ENCODE peak calls at places on chromosomes 4 and X, in ten cellular contexts. One of them, this sample, is unnamed.
A peak's percentile ranks its signal among the peaks of the same experiment; 100 is the strongest.

GRCh38 chr4:60344908-60345307 is 855.2 kb upstream of the ADGRL3 start:
- DNase-seq in GM23248: no peak
- DNase-seq in hepatocyte: no peak
- DNase-seq in Karpas-422: no peak
- DNase-seq in OCI-LY7: no peak
- DNase-seq in PC-9: no peak
- DNase-seq in PC-3: peak; percentile 39
- DNase-seq in GM23338: no peak
- DNase-seq in HCT116: no peak
- DNase-seq in MM.1S: no peak
- DNase-seq in this sample: no peak

GRCh38 chr4:110926841-110927400 is 304.0 kb upstream of the PITX2 start:
- DNase-seq in hepatocyte: no peak
- DNase-seq in GM23338: no peak
- DNase-seq in MM.1S: no peak
- DNase-seq in OCI-LY7: no peak
- DNase-seq in HCT116: no peak
- DNase-seq in GM23248: peak; percentile 2
- DNase-seq in PC-9: no peak
- DNase-seq in PC-3: no peak
- DNase-seq in Karpas-422: no peak
- DNase-seq in this sample: no peak

GRCh38 chr4:113469023-113469390 is 292.5 kb downstream of the CAMK2D start:
- DNase-seq in GM23248: peak; percentile 45
- DNase-seq in OCI-LY7: no peak
- DNase-seq in hepatocyte: no peak
- DNase-seq in Karpas-422: no peak
- DNase-seq in PC-9: no peak
- DNase-seq in HCT116: no peak
- DNase-seq in PC-3: no peak
- DNase-seq in MM.1S: no peak
- DNase-seq in GM23338: no peak
- DNase-seq in this sample: no peak

GRCh38 chr4:139815646-139816601 is 150.3 kb downstream of the MGST2 start:
- DNase-seq in PC-3: peak; percentile 56
- DNase-seq in OCI-LY7: no peak
- DNase-seq in HCT116: no peak
- DNase-seq in MM.1S: no peak
- DNase-seq in Karpas-422: no peak
- DNase-seq in GM23338: peak; percentile 80
- DNase-seq in hepatocyte: peak; percentile 36
- DNase-seq in GM23248: peak; percentile 94
- DNase-seq in PC-9: no peak
- DNase-seq in this sample: no peak

GRCh38 chr4:24091632-24092240 is 201.9 kb upstream of the PPARGC1A start:
- DNase-seq in PC-3: no peak
- DNase-seq in MM.1S: no peak
- DNase-seq in HCT116: no peak
- DNase-seq in GM23248: no peak
- DNase-seq in OCI-LY7: no peak
- DNase-seq in PC-9: no peak
- DNase-seq in hepatocyte: no peak
- DNase-seq in Karpas-422: no peak
- DNase-seq in GM23338: no peak
- DNase-seq in this sample: no peak

GRCh38 chr4:10030946-10031662 is 9.8 kb upstream of the SLC2A9 start:
- DNase-seq in GM23338: no peak
- DNase-seq in GM23248: no peak
- DNase-seq in PC-3: no peak
- DNase-seq in HCT116: no peak
- DNase-seq in Karpas-422: no peak
- DNase-seq in OCI-LY7: no peak
- DNase-seq in PC-9: no peak
- DNase-seq in hepatocyte: no peak
- DNase-seq in MM.1S: no peak
- DNase-seq in this sample: no peak

GRCh38 chr4:46432923-46433322 is 43.0 kb upstream of the GABRA2 start:
- DNase-seq in GM23248: peak; percentile 28
- DNase-seq in HCT116: no peak
- DNase-seq in GM23338: no peak
- DNase-seq in OCI-LY7: no peak
- DNase-seq in PC-9: no peak
- DNase-seq in Karpas-422: no peak
- DNase-seq in PC-3: peak; percentile 16
- DNase-seq in hepatocyte: no peak
- DNase-seq in MM.1S: no peak
- DNase-seq in this sample: no peak

GRCh38 chrX:20212486-20213089 is 54.1 kb downstream of the RPS6KA3 start:
- DNase-seq in PC-3: no peak
- DNase-seq in GM23248: no peak
- DNase-seq in OCI-LY7: no peak
- DNase-seq in Karpas-422: no peak
- DNase-seq in MM.1S: no peak
- DNase-seq in hepatocyte: no peak
- DNase-seq in HCT116: no peak
- DNase-seq in GM23338: no peak
- DNase-seq in PC-9: no peak
- DNase-seq in this sample: no peak

GRCh38 chr4:183300070-183300469 is 20.0 kb downstream of the CLDN22 start:
- DNase-seq in HCT116: no peak
- DNase-seq in Karpas-422: no peak
- DNase-seq in MM.1S: no peak
- DNase-seq in PC-3: no peak
- DNase-seq in GM23338: peak; percentile 37
- DNase-seq in OCI-LY7: no peak
- DNase-seq in hepatocyte: peak; percentile 18
- DNase-seq in PC-9: no peak
- DNase-seq in GM23248: peak; percentile 15
- DNase-seq in this sample: no peak

GRCh38 chrX:150767475-150768131 is 74.4 kb downstream of the MTMR1 start:
- DNase-seq in HCT116: no peak
- DNase-seq in PC-9: no peak
- DNase-seq in OCI-LY7: no peak
- DNase-seq in GM23338: no peak
- DNase-seq in Karpas-422: no peak
- DNase-seq in PC-3: peak; percentile 28
- DNase-seq in GM23248: peak; percentile 71
- DNase-seq in MM.1S: no peak
- DNase-seq in hepatocyte: peak; percentile 56
- DNase-seq in this sample: no peak

GRCh38 chr4:139458999-139459398 is 5.1 kb downstream of the RAB33B start:
- DNase-seq in OCI-LY7: no peak
- DNase-seq in Karpas-422: no peak
- DNase-seq in MM.1S: no peak
- DNase-seq in HCT116: no peak
- DNase-seq in PC-9: no peak
- DNase-seq in GM23338: no peak
- DNase-seq in hepatocyte: no peak
- DNase-seq in PC-3: peak; percentile 23
- DNase-seq in GM23248: peak; percentile 8
- DNase-seq in this sample: no peak

GRCh38 chrX:112808651-112809050 is 32.0 kb downstream of the AMOT start:
- DNase-seq in PC-3: no peak
- DNase-seq in hepatocyte: no peak
- DNase-seq in MM.1S: no peak
- DNase-seq in HCT116: no peak
- DNase-seq in GM23338: no peak
- DNase-seq in PC-9: no peak
- DNase-seq in Karpas-422: no peak
- DNase-seq in OCI-LY7: no peak
- DNase-seq in GM23248: no peak
- DNase-seq in this sample: no peak

GRCh38 chr4:6855692-6856297 is 53.8 kb upstream of the TBC1D14 start:
- DNase-seq in GM23248: peak; percentile 73
- DNase-seq in PC-9: peak; percentile 27
- DNase-seq in PC-3: peak; percentile 68
- DNase-seq in HCT116: no peak
- DNase-seq in GM23338: no peak
- DNase-seq in Karpas-422: no peak
- DNase-seq in OCI-LY7: no peak
- DNase-seq in hepatocyte: peak; percentile 36
- DNase-seq in MM.1S: no peak
- DNase-seq in this sample: no peak

GRCh38 chrX:105221374-105221773 is 880 bp upstream of the TEX13A start:
- DNase-seq in hepatocyte: no peak
- DNase-seq in PC-9: no peak
- DNase-seq in PC-3: peak; percentile 3
- DNase-seq in OCI-LY7: no peak
- DNase-seq in HCT116: no peak
- DNase-seq in Karpas-422: no peak
- DNase-seq in GM23248: no peak
- DNase-seq in GM23338: no peak
- DNase-seq in MM.1S: no peak
- DNase-seq in this sample: no peak

GRCh38 chrX:133810925-133811324 is 174.5 kb downstream of the GPC3 start:
- DNase-seq in HCT116: no peak
- DNase-seq in MM.1S: no peak
- DNase-seq in GM23338: no peak
- DNase-seq in PC-9: no peak
- DNase-seq in OCI-LY7: no peak
- DNase-seq in GM23248: no peak
- DNase-seq in hepatocyte: no peak
- DNase-seq in PC-3: no peak
- DNase-seq in Karpas-422: no peak
- DNase-seq in this sample: no peak

DNA sequence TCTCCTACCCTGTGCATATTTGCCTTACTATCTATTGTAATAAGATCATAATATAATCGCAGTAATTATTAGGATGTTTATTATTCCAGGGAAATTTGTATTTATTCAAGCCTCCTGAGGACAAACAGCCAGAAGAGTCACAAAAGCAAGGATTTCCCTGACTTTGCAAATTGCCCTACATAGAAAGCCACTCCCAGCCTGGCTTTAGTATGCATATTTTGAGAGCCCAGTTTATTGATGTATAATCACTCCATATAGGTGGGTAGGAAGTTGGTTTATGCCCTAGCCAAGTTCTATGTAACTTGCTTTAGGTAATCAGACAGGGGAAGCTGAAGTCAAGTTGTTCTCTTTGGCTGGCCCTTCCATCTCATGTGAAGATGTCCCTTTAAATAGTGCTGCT is 70.7 kb upstream of the KIT start:
- DNase-seq in GM23338: no peak
- DNase-seq in PC-3: no peak
- DNase-seq in hepatocyte: no peak
- DNase-seq in PC-9: no peak
- DNase-seq in Karpas-422: no peak
- DNase-seq in MM.1S: no peak
- DNase-seq in HCT116: no peak
- DNase-seq in OCI-LY7: no peak
- DNase-seq in GM23248: no peak
- DNase-seq in this sample: no peak
- H3K9me2 ChIP-seq in GM23338: peaks cover 4% of the 10 kb centered on the region
- H3K9me2 ChIP-seq in PC-3: no peaks in the 10 kb centered on the region
- H3K9me2 ChIP-seq in hepatocyte: no peaks in the 10 kb centered on the region
- H3K9me2 ChIP-seq in PC-9: no peaks in the 10 kb centered on the region
- H3K9me2 ChIP-seq in Karpas-422: no peaks in the 10 kb centered on the region
- H3K9me2 ChIP-seq in MM.1S: no peaks in the 10 kb centered on the region
- H3K9me2 ChIP-seq in HCT116: no peaks in the 10 kb centered on the region
- H3K9me2 ChIP-seq in OCI-LY7: no peaks in the 10 kb centered on the region
- H3K9me2 ChIP-seq in GM23248: no peaks in the 10 kb centered on the region
- H3K9me2 ChIP-seq in this sample: no peaks in the 10 kb centered on the region

DNA sequence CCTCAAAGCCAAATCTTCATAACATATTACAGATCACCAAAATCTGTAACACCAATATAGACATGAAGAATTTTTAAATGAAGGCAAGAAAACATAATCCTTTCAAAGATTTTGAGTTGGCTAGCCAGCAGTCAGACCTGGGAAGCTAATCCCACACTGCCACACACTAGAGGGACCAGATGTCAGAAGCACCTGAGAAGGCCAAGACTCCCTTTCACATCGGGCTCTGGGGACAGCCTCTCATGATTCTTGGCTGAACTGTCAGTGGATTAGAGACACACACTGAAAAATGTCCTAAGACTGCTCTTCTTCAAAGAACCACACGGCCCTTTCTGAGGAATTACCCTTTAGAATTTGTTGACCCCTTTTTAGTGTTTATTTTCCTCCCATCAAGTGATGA is 28.2 kb upstream of the SPATA4 start:
- DNase-seq in MM.1S: no peak
- DNase-seq in HCT116: no peak
- DNase-seq in PC-3: no peak
- DNase-seq in PC-9: no peak
- DNase-seq in Karpas-422: no peak
- DNase-seq in GM23338: no peak
- DNase-seq in GM23248: no peak
- DNase-seq in OCI-LY7: no peak
- DNase-seq in hepatocyte: no peak
- DNase-seq in this sample: no peak
- H3K9me2 ChIP-seq in MM.1S: no peaks in the 10 kb centered on the region
- H3K9me2 ChIP-seq in HCT116: no peaks in the 10 kb centered on the region
- H3K9me2 ChIP-seq in PC-3: no peaks in the 10 kb centered on the region
- H3K9me2 ChIP-seq in PC-9: no peaks in the 10 kb centered on the region
- H3K9me2 ChIP-seq in Karpas-422: no peaks in the 10 kb centered on the region
- H3K9me2 ChIP-seq in GM23338: no peaks in the 10 kb centered on the region
- H3K9me2 ChIP-seq in GM23248: no peaks in the 10 kb centered on the region
- H3K9me2 ChIP-seq in OCI-LY7: no peaks in the 10 kb centered on the region
- H3K9me2 ChIP-seq in hepatocyte: no peaks in the 10 kb centered on the region
- H3K9me2 ChIP-seq in this sample: no peaks in the 10 kb centered on the region

DNA sequence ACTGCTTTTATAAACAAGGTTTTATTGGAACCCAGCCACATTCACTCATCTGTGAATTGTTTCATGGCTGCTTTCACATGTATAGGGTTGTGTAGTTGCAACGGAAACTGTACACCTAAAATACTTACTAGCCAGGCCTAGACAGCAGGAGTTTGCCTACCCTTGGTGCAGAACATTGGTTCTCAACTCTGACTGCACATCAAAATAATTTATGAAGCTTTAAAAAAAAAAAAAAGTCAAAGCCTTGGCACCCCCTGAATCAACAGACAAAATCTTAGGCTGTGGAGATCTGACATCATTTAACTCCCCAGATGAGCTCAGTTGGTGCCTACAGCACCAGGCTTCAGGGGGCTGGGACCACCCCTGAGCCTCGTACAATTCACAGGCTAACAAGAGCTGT is 27.7 kb downstream of the ADGRA3 start:
- DNase-seq in GM23338: no peak
- DNase-seq in PC-9: no peak
- DNase-seq in MM.1S: no peak
- DNase-seq in hepatocyte: no peak
- DNase-seq in HCT116: no peak
- DNase-seq in PC-3: no peak
- DNase-seq in GM23248: no peak
- DNase-seq in OCI-LY7: no peak
- DNase-seq in Karpas-422: no peak
- DNase-seq in this sample: no peak
- H3K9me2 ChIP-seq in GM23338: no peaks in the 10 kb centered on the region
- H3K9me2 ChIP-seq in PC-9: no peaks in the 10 kb centered on the region
- H3K9me2 ChIP-seq in MM.1S: no peaks in the 10 kb centered on the region
- H3K9me2 ChIP-seq in hepatocyte: no peaks in the 10 kb centered on the region
- H3K9me2 ChIP-seq in HCT116: no peaks in the 10 kb centered on the region
- H3K9me2 ChIP-seq in PC-3: no peaks in the 10 kb centered on the region
- H3K9me2 ChIP-seq in GM23248: no peaks in the 10 kb centered on the region
- H3K9me2 ChIP-seq in OCI-LY7: no peaks in the 10 kb centered on the region
- H3K9me2 ChIP-seq in Karpas-422: no peaks in the 10 kb centered on the region
- H3K9me2 ChIP-seq in this sample: no peaks in the 10 kb centered on the region

DNA sequence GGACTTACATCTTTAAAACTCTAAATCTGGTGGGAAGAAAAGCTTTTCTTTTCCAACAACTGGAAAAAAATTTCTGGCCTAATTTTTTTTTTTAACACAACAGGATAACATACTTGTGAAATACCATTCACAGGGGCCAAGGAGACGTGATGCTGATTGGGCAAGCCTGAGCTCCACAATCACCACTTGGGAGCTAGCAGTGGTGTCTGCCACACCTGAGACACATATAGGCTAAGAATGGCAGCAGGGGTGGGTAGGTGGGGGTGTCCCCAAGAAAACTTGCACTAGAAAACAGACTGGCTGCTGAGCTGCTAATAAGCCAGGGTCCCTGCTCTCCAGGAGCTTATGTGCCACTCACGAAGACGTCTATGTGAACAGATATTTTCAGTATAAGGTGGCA is 5.6 kb upstream of the PKD2 start:
- DNase-seq in PC-3: no peak
- DNase-seq in PC-9: no peak
- DNase-seq in GM23338: no peak
- DNase-seq in hepatocyte: no peak
- DNase-seq in GM23248: no peak
- DNase-seq in HCT116: no peak
- DNase-seq in OCI-LY7: no peak
- DNase-seq in Karpas-422: no peak
- DNase-seq in MM.1S: no peak
- DNase-seq in this sample: no peak
- H3K9me2 ChIP-seq in PC-3: no peaks in the 10 kb centered on the region
- H3K9me2 ChIP-seq in PC-9: no peaks in the 10 kb centered on the region
- H3K9me2 ChIP-seq in GM23338: no peaks in the 10 kb centered on the region
- H3K9me2 ChIP-seq in hepatocyte: no peaks in the 10 kb centered on the region
- H3K9me2 ChIP-seq in GM23248: no peaks in the 10 kb centered on the region
- H3K9me2 ChIP-seq in HCT116: peaks cover 4% of the 10 kb centered on the region
- H3K9me2 ChIP-seq in OCI-LY7: no peaks in the 10 kb centered on the region
- H3K9me2 ChIP-seq in Karpas-422: no peaks in the 10 kb centered on the region
- H3K9me2 ChIP-seq in MM.1S: no peaks in the 10 kb centered on the region
- H3K9me2 ChIP-seq in this sample: no peaks in the 10 kb centered on the region